ENCODE peak calls at places on chromosome 7, in five cellular contexts. L, V, A, O and Y are unnamed samples. For H3K4me1, the result is how much of the 10 kb centered on the place peaks cover.

GRCh38 chr7:81608748-81609382 is 161.0 kb downstream of the HGF start:
- DNase-seq in A (peak), O (no peak), V (no peak), L (no peak), Y (no peak)

GRCh38 chr7:49773939-49774458 is 561 bp downstream of the VWC2 start:
- DNase-seq in V (no peak), L (peak), A (no peak), O (peak), Y (no peak)

GRCh38 chr7:129161524-129161923 is 17.0 kb downstream of the TSPAN33 start:
- DNase-seq in A (no peak), O (no peak), V (no peak), L (no peak), Y (no peak)

GRCh38 chr7:103962070-103962469 is 27.4 kb downstream of the RELN start:
- DNase-seq in A (no peak), V (no peak), L (peak), O (no peak), Y (no peak)

GRCh38 chr7:81399461-81399860 is 370.4 kb downstream of the HGF start:
- DNase-seq in V (no peak), L (no peak), O (no peak), A (peak), Y (no peak)

GRCh38 chr7:50197547-50197946 is 104.5 kb upstream of the ZPBP start:
- DNase-seq in V (peak), A (no peak), O (no peak), L (no peak), Y (no peak)

GRCh38 chr7:123070702-123071286 is 75.3 kb upstream of the TAS2R16 start:
- DNase-seq in A (no peak), V (no peak), L (peak), O (no peak), Y (no peak)

GRCh38 chr7:24233386-24233785 is 50.6 kb upstream of the NPY start:
- DNase-seq in V (no peak), A (no peak), L (no peak), O (no peak), Y (no peak)

GRCh38 chr7:156560696-156561210 is 79.8 kb upstream of the RNF32 start:
- DNase-seq in A (no peak), L (no peak), V (no peak), O (no peak), Y (no peak)

GRCh38 chr7:20440472-20441105 is 109.9 kb downstream of the ITGB8 start:
- DNase-seq in A (no peak), O (peak), L (peak), V (no peak), Y (no peak)

GRCh38 chr7:2760098-2760889 is 72.3 kb downstream of the AMZ1 start:
- DNase-seq in A (no peak), V (no peak), L (peak), O (peak), Y (no peak)

GRCh38 chr7:2757904-2758672 is 70.1 kb downstream of the AMZ1 start:
- DNase-seq in L (peak), V (peak), A (peak), O (no peak), Y (no peak)

GRCh38 chr7:2758673-2759603 is 70.9 kb downstream of the AMZ1 start:
- DNase-seq in A (no peak), L (no peak), O (no peak), V (no peak), Y (no peak)

GRCh38 chr7:2761131-2761624 is 73.2 kb downstream of the AMZ1 start:
- DNase-seq in L (no peak), V (no peak), O (no peak), A (no peak), Y (no peak)

GRCh38 chr7:2759736-2760097 is 71.7 kb downstream of the AMZ1 start:
- DNase-seq in L (no peak), V (no peak), A (no peak), O (no peak), Y (no peak)
- H3K4me1 ChIP-seq in L (under half), V (under half), A (under half), O (half or more), Y (under half)

GRCh38 chr7:138663741-138664710 is 37.1 kb downstream of the SVOPL start:
- DNase-seq in L (peak), A (no peak), O (no peak), V (no peak), Y (no peak)
- H3K4me1 ChIP-seq in L (half or more), A (under half), O (under half), V (under half), Y (under half)

GRCh38 chr7:4109481-4110110 is 572.5 kb upstream of the FOXK1 start:
- DNase-seq in L (no peak), A (no peak), O (no peak), V (no peak), Y (no peak)
- H3K4me1 ChIP-seq in L (under half), A (under half), O (under half), V (under half), Y (under half)

GRCh38 chr7:159040912-159041711 is 103.6 kb downstream of the VIPR2 start:
- DNase-seq in L (no peak), O (no peak), V (no peak), A (no peak), Y (peak)
- H3K4me1 ChIP-seq in L (under half), O (under half), V (under half), A (under half), Y (under half)

GRCh38 chr7:74305987-74306736 is 17.0 kb downstream of the CLIP2 start:
- DNase-seq in V (no peak), O (no peak), L (no peak), A (no peak), Y (no peak)
- H3K4me1 ChIP-seq in V (under half), O (under half), L (under half), A (under half), Y (under half)

DNA sequence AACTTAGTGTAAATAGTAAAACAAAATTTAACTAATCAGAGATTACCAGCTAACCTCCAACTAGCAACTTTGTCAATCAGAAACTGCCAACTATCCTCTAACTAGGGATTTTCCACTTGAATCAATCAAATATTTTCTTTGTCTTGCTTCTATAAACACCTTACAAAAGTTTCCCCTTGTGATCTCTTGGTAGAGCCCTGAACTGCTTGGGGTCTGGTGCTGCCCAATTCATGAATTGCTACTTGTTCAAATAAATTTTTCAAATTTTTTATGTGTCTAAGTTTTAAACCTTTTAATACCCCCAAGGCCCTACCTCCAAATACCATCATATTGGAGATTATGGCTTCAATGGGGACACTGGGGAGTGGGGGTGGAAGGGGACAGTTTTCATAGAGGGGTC is 24.0 kb upstream of the AKR1B1 start:
- DNase-seq in A (no peak), O (no peak), V (no peak), L (no peak), Y (no peak)
- H3K4me1 ChIP-seq in A (under half), O (under half), V (under half), L (under half), Y (under half)

DNA sequence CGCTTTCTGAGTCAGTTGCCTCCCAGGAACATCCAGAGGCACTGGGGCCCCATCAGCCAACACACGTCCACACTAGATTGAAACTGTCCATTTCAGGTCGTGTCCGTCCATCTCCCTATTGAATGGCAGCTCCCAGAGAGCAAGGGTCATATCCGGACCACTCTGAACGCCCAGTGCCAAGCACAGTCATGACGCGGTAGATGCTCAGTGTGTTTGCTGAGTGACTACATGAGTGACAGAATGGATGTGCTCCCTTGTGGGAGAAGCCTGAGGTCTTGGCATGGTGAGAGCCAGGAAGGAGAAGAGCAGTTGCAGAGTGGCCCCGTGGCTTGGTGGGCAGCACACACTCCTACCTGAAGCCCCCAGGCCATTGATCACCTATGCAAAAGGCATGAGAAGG is 92.5 kb upstream of the CUX1 start:
- DNase-seq in O (no peak), L (no peak), V (no peak), A (no peak), Y (no peak)
- H3K4me1 ChIP-seq in O (under half), L (under half), V (under half), A (under half), Y (under half)

DNA sequence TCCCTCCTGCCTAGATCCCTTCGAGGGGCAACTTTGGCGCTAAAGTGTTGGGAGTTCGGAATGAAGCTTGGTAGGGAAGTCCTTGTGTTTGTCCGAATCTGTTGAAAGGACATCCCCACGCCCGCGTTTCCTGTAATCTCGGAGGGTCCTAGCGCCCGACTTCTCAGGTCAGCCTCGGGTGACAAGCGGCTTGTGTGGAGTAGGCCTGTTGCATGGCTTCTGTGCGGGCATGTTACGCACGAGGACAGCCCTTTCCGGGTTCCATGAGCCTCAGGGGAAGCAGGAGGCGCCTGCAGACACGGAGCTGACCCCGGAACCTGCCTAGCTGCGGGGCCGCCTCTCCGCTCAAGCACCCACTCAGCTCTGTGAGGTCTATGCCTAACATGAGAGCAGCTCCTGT is 28.4 kb upstream of the AP5Z1 start:
- DNase-seq in V (no peak), O (no peak), L (no peak), A (no peak), Y (no peak)
- H3K4me1 ChIP-seq in V (under half), O (half or more), L (under half), A (under half), Y (under half)